ENCODE peak calls at places on chromosomes 1 and 21, in six cellular contexts. One of them, this sample, is unnamed.

GRCh38 chr1:41773144-41773571 is 145.6 kb downstream of the HIVEP3 start:
- DNase-seq in fibroblast of the aortic adventitia: peak
- DNase-seq in HL-60: no peak
- DNase-seq in fibroblast of pulmonary artery: peak
- DNase-seq in ovary: no peak
- DNase-seq in AG09319: peak
- DNase-seq in this sample: no peak

GRCh38 chr1:14421977-14422609 is 176.4 kb upstream of the KAZN start:
- DNase-seq in fibroblast of the aortic adventitia: no peak
- DNase-seq in HL-60: peak
- DNase-seq in fibroblast of pulmonary artery: no peak
- DNase-seq in ovary: no peak
- DNase-seq in AG09319: no peak
- DNase-seq in this sample: no peak

GRCh38 chr1:215228193-215228592 is 145.7 kb downstream of the KCNK2 start:
- DNase-seq in fibroblast of the aortic adventitia: no peak
- DNase-seq in HL-60: no peak
- DNase-seq in fibroblast of pulmonary artery: no peak
- DNase-seq in ovary: no peak
- DNase-seq in AG09319: no peak
- DNase-seq in this sample: no peak

GRCh38 chr21:41418393-41418792 is 7.6 kb upstream of the MX1 start:
- DNase-seq in fibroblast of the aortic adventitia: no peak
- DNase-seq in HL-60: no peak
- DNase-seq in fibroblast of pulmonary artery: no peak
- DNase-seq in ovary: no peak
- DNase-seq in AG09319: no peak
- DNase-seq in this sample: no peak

GRCh38 chr1:20896824-20897223 is 109.7 kb upstream of the HP1BP3 start:
- DNase-seq in fibroblast of the aortic adventitia: peak
- DNase-seq in HL-60: no peak
- DNase-seq in fibroblast of pulmonary artery: peak
- DNase-seq in ovary: no peak
- DNase-seq in AG09319: no peak
- DNase-seq in this sample: no peak

GRCh38 chr1:59521456-59521855 is 224.6 kb downstream of the FGGY start:
- DNase-seq in fibroblast of the aortic adventitia: no peak
- DNase-seq in HL-60: no peak
- DNase-seq in fibroblast of pulmonary artery: no peak
- DNase-seq in ovary: no peak
- DNase-seq in AG09319: no peak
- DNase-seq in this sample: no peak

GRCh38 chr1:35499652-35500176 is 57.5 kb downstream of the KIAA0319L start:
- DNase-seq in fibroblast of the aortic adventitia: no peak
- DNase-seq in HL-60: no peak
- DNase-seq in fibroblast of pulmonary artery: no peak
- DNase-seq in ovary: no peak
- DNase-seq in AG09319: no peak
- DNase-seq in this sample: no peak

GRCh38 chr21:15247613-15248012 is 182.8 kb upstream of the NRIP1 start:
- DNase-seq in fibroblast of the aortic adventitia: peak
- DNase-seq in HL-60: no peak
- DNase-seq in fibroblast of pulmonary artery: no peak
- DNase-seq in ovary: no peak
- DNase-seq in AG09319: no peak
- DNase-seq in this sample: no peak

GRCh38 chr1:43452789-43453441 is 816 bp downstream of the HYI start:
- DNase-seq in fibroblast of the aortic adventitia: peak
- DNase-seq in HL-60: peak
- DNase-seq in fibroblast of pulmonary artery: peak
- DNase-seq in ovary: peak
- DNase-seq in AG09319: peak
- DNase-seq in this sample: no peak

GRCh38 chr21:44083631-44084291 is 23.4 kb upstream of the PWP2 start:
- DNase-seq in fibroblast of the aortic adventitia: no peak
- DNase-seq in HL-60: no peak
- DNase-seq in fibroblast of pulmonary artery: no peak
- DNase-seq in ovary: no peak
- DNase-seq in AG09319: no peak
- DNase-seq in this sample: no peak

GRCh38 chr1:8211620-8212442 is 106.1 kb upstream of the SLC45A1 start:
- DNase-seq in fibroblast of the aortic adventitia: peak
- DNase-seq in HL-60: peak
- DNase-seq in fibroblast of pulmonary artery: peak
- DNase-seq in ovary: no peak
- DNase-seq in AG09319: peak
- DNase-seq in this sample: no peak

GRCh38 chr1:180153032-180153431 is 1.6 kb upstream of the QSOX1 start:
- DNase-seq in fibroblast of the aortic adventitia: no peak
- DNase-seq in HL-60: no peak
- DNase-seq in fibroblast of pulmonary artery: no peak
- DNase-seq in ovary: no peak
- DNase-seq in AG09319: no peak
- DNase-seq in this sample: no peak

GRCh38 chr1:240099329-240099728 is 7.6 kb downstream of the FMN2 start:
- DNase-seq in fibroblast of the aortic adventitia: no peak
- DNase-seq in HL-60: no peak
- DNase-seq in fibroblast of pulmonary artery: no peak
- DNase-seq in ovary: no peak
- DNase-seq in AG09319: no peak
- DNase-seq in this sample: no peak

GRCh38 chr1:197321821-197322220 is 53.8 kb downstream of the CRB1 start:
- DNase-seq in fibroblast of the aortic adventitia: peak
- DNase-seq in HL-60: no peak
- DNase-seq in fibroblast of pulmonary artery: no peak
- DNase-seq in ovary: no peak
- DNase-seq in AG09319: no peak
- DNase-seq in this sample: no peak

GRCh38 chr21:45186709-45187108 is 101.0 kb downstream of the POFUT2 start:
- DNase-seq in fibroblast of the aortic adventitia: no peak
- DNase-seq in HL-60: no peak
- DNase-seq in fibroblast of pulmonary artery: no peak
- DNase-seq in ovary: no peak
- DNase-seq in AG09319: no peak
- DNase-seq in this sample: no peak

GRCh38 chr1:223364685-223365382 is 858 bp upstream of the SUSD4 start:
- DNase-seq in fibroblast of the aortic adventitia: no peak
- DNase-seq in HL-60: no peak
- DNase-seq in fibroblast of pulmonary artery: no peak
- DNase-seq in ovary: peak
- DNase-seq in AG09319: no peak
- DNase-seq in this sample: peak

GRCh38 chr1:177959793-177960515 is 9.9 kb downstream of the SEC16B start:
- DNase-seq in fibroblast of the aortic adventitia: peak
- DNase-seq in HL-60: no peak
- DNase-seq in fibroblast of pulmonary artery: peak
- DNase-seq in ovary: no peak
- DNase-seq in AG09319: no peak
- DNase-seq in this sample: no peak

GRCh38 chr1:147243228-147243685 is 773 bp downstream of the CHD1L start:
- DNase-seq in fibroblast of the aortic adventitia: no peak
- DNase-seq in HL-60: peak
- DNase-seq in fibroblast of pulmonary artery: no peak
- DNase-seq in ovary: no peak
- DNase-seq in AG09319: no peak
- DNase-seq in this sample: peak

GRCh38 chr1:220093361-220094015 is 444 bp upstream of the IARS2 start:
- DNase-seq in fibroblast of the aortic adventitia: no peak
- DNase-seq in HL-60: no peak
- DNase-seq in fibroblast of pulmonary artery: no peak
- DNase-seq in ovary: no peak
- DNase-seq in AG09319: no peak
- DNase-seq in this sample: no peak

GRCh38 chr1:228842094-228842775 is 107.0 kb downstream of the RHOU start:
- DNase-seq in fibroblast of the aortic adventitia: peak
- DNase-seq in HL-60: no peak
- DNase-seq in fibroblast of pulmonary artery: peak
- DNase-seq in ovary: peak
- DNase-seq in AG09319: peak
- DNase-seq in this sample: no peak

GRCh38 chr1:158654570-158654969 is 31.9 kb downstream of the SPTA1 start:
- DNase-seq in fibroblast of the aortic adventitia: no peak
- DNase-seq in HL-60: peak
- DNase-seq in fibroblast of pulmonary artery: no peak
- DNase-seq in ovary: no peak
- DNase-seq in AG09319: no peak
- DNase-seq in this sample: peak
- TF ChIP-seq CTCF in fibroblast of the aortic adventitia: no peak
- TF ChIP-seq CTCF in HL-60: no peak
- TF ChIP-seq CTCF in fibroblast of pulmonary artery: no peak
- TF ChIP-seq CTCF in ovary: no peak
- TF ChIP-seq CTCF in AG09319: no peak
- TF ChIP-seq CTCF in this sample: no peak

GRCh38 chr1:243706563-243706962 is 143.5 kb downstream of the AKT3 start:
- DNase-seq in fibroblast of the aortic adventitia: no peak
- DNase-seq in HL-60: no peak
- DNase-seq in fibroblast of pulmonary artery: no peak
- DNase-seq in ovary: no peak
- DNase-seq in AG09319: no peak
- DNase-seq in this sample: no peak

GRCh38 chr1:243705585-243705984 is 144.5 kb downstream of the AKT3 start:
- DNase-seq in fibroblast of the aortic adventitia: no peak
- DNase-seq in HL-60: no peak
- DNase-seq in fibroblast of pulmonary artery: no peak
- DNase-seq in ovary: no peak
- DNase-seq in AG09319: no peak
- DNase-seq in this sample: no peak

GRCh38 chr1:243712242-243712641 is 137.8 kb downstream of the AKT3 start:
- DNase-seq in fibroblast of the aortic adventitia: no peak
- DNase-seq in HL-60: no peak
- DNase-seq in fibroblast of pulmonary artery: no peak
- DNase-seq in ovary: no peak
- DNase-seq in AG09319: no peak
- DNase-seq in this sample: no peak

GRCh38 chr1:243710467-243710866 is 139.6 kb downstream of the AKT3 start:
- DNase-seq in fibroblast of the aortic adventitia: no peak
- DNase-seq in HL-60: no peak
- DNase-seq in fibroblast of pulmonary artery: no peak
- DNase-seq in ovary: no peak
- DNase-seq in AG09319: no peak
- DNase-seq in this sample: no peak

GRCh38 chr1:243708210-243708609 is 141.8 kb downstream of the AKT3 start:
- DNase-seq in fibroblast of the aortic adventitia: peak
- DNase-seq in HL-60: no peak
- DNase-seq in fibroblast of pulmonary artery: peak
- DNase-seq in ovary: no peak
- DNase-seq in AG09319: no peak
- DNase-seq in this sample: no peak
- TF ChIP-seq CTCF in fibroblast of the aortic adventitia: peak
- TF ChIP-seq CTCF in HL-60: no peak
- TF ChIP-seq CTCF in fibroblast of pulmonary artery: peak
- TF ChIP-seq CTCF in ovary: no peak
- TF ChIP-seq CTCF in AG09319: no peak
- TF ChIP-seq CTCF in this sample: no peak

GRCh38 chr1:224521904-224522734 is 87.5 kb upstream of the WDR26 start:
- DNase-seq in fibroblast of the aortic adventitia: no peak
- DNase-seq in HL-60: no peak
- DNase-seq in fibroblast of pulmonary artery: no peak
- DNase-seq in ovary: no peak
- DNase-seq in AG09319: no peak
- DNase-seq in this sample: no peak
- TF ChIP-seq CTCF in fibroblast of the aortic adventitia: peak
- TF ChIP-seq CTCF in HL-60: no peak
- TF ChIP-seq CTCF in fibroblast of pulmonary artery: peak
- TF ChIP-seq CTCF in ovary: no peak
- TF ChIP-seq CTCF in AG09319: no peak
- TF ChIP-seq CTCF in this sample: peak

DNA sequence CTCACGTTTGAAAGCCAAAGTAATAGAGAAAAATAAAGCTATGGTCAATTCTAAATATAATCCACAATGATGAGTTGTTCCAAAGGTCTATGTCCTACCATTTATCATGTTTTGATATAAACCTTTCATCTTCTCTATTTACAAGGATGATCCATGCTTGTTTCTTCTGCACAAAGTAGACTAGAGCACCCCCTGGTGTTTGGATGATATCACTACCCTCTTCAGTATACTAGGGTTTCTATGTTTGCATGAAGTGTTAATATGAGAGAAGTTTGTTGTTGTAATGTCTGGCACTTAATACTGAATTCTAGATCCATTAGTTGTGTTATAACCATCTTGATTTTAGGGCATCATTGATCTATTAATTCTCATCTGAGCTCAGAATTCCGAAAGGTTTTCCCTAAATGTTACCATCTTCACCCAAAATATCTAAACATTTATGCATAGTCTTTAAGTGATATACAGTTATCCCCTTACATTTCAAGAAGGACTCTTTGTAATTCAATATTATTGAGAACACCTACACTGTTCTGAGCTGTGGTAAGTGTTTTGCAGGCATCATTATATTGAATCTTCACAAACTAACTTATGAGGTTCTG is 21.1 kb downstream of the CLDN8 start:
- DNase-seq in fibroblast of the aortic adventitia: peak
- DNase-seq in HL-60: peak
- DNase-seq in fibroblast of pulmonary artery: peak
- DNase-seq in ovary: no peak
- DNase-seq in AG09319: no peak
- DNase-seq in this sample: peak
- TF ChIP-seq CTCF in fibroblast of the aortic adventitia: peak
- TF ChIP-seq CTCF in HL-60: peak
- TF ChIP-seq CTCF in fibroblast of pulmonary artery: peak
- TF ChIP-seq CTCF in ovary: no peak
- TF ChIP-seq CTCF in AG09319: peak
- TF ChIP-seq CTCF in this sample: peak

GRCh38 chr1:1599030-1599916 is 662 bp downstream of the FNDC10 start:
- DNase-seq in fibroblast of the aortic adventitia: peak
- DNase-seq in HL-60: peak
- DNase-seq in fibroblast of pulmonary artery: peak
- DNase-seq in ovary: no peak
- DNase-seq in AG09319: no peak
- DNase-seq in this sample: peak
- TF ChIP-seq CTCF in fibroblast of the aortic adventitia: no peak
- TF ChIP-seq CTCF in HL-60: no peak
- TF ChIP-seq CTCF in fibroblast of pulmonary artery: no peak
- TF ChIP-seq CTCF in ovary: no peak
- TF ChIP-seq CTCF in AG09319: no peak
- TF ChIP-seq CTCF in this sample: no peak

GRCh38 chr1:204128464-204128963 is 23.3 kb downstream of the ETNK2 start:
- DNase-seq in fibroblast of the aortic adventitia: no peak
- DNase-seq in HL-60: no peak
- DNase-seq in fibroblast of pulmonary artery: no peak
- DNase-seq in ovary: no peak
- DNase-seq in AG09319: no peak
- DNase-seq in this sample: no peak
- TF ChIP-seq CTCF in fibroblast of the aortic adventitia: no peak
- TF ChIP-seq CTCF in HL-60: no peak
- TF ChIP-seq CTCF in fibroblast of pulmonary artery: no peak
- TF ChIP-seq CTCF in ovary: no peak
- TF ChIP-seq CTCF in AG09319: no peak
- TF ChIP-seq CTCF in this sample: no peak

GRCh38 chr1:166283600-166283999 is 116.8 kb upstream of the FAM78B start:
- DNase-seq in fibroblast of the aortic adventitia: no peak
- DNase-seq in HL-60: no peak
- DNase-seq in fibroblast of pulmonary artery: no peak
- DNase-seq in ovary: no peak
- DNase-seq in AG09319: no peak
- DNase-seq in this sample: no peak
- TF ChIP-seq CTCF in fibroblast of the aortic adventitia: no peak
- TF ChIP-seq CTCF in HL-60: no peak
- TF ChIP-seq CTCF in fibroblast of pulmonary artery: no peak
- TF ChIP-seq CTCF in ovary: no peak
- TF ChIP-seq CTCF in AG09319: no peak
- TF ChIP-seq CTCF in this sample: no peak

GRCh38 chr1:157034137-157034800 is 11.3 kb downstream of the ARHGEF11 start:
- DNase-seq in fibroblast of the aortic adventitia: peak
- DNase-seq in HL-60: no peak
- DNase-seq in fibroblast of pulmonary artery: peak
- DNase-seq in ovary: no peak
- DNase-seq in AG09319: no peak
- DNase-seq in this sample: no peak
- TF ChIP-seq CTCF in fibroblast of the aortic adventitia: no peak
- TF ChIP-seq CTCF in HL-60: no peak
- TF ChIP-seq CTCF in fibroblast of pulmonary artery: no peak
- TF ChIP-seq CTCF in ovary: no peak
- TF ChIP-seq CTCF in AG09319: no peak
- TF ChIP-seq CTCF in this sample: no peak

This sample was measured in endothelial cell.